ENCODE peak calls at places on chromosomes 3 and 15, in four cellular contexts. C, G, P and Z are unnamed samples.
A peak's percentile ranks its signal among the peaks of the same experiment; 100 is the strongest.

GRCh38 chr3:194736277-194736895 is 50.7 kb downstream of the FAM43A start:
- DNase-seq in C (no peak), G (no peak), P (no peak), Z (no peak)

GRCh38 chr3:99236576-99236975 is 335.1 kb upstream of the DCBLD2 start:
- DNase-seq in C (no peak), G (no peak), P (no peak), Z (no peak)

GRCh38 chr15:42059661-42060476 is 34.5 kb downstream of the PLA2G4D start:
- DNase-seq in C (peak; percentile 83), G (peak; percentile 68), P (peak; percentile 28), Z (peak; percentile 56)

GRCh38 chr3:55955891-55956477 is 468.9 kb upstream of the WNT5A start:
- DNase-seq in C (no peak), G (no peak), P (no peak), Z (no peak)

GRCh38 chr3:17982211-17982880 is 239.9 kb upstream of the TBC1D5 start:
- DNase-seq in C (no peak), G (no peak), P (no peak), Z (no peak)

GRCh38 chr15:69926011-69926410 is 171.7 kb downstream of the TLE3 start:
- DNase-seq in C (no peak), G (no peak), P (no peak), Z (no peak)

GRCh38 chr3:163878396-163878795 is 1199.9 kb downstream of the SI start:
- DNase-seq in C (no peak), G (no peak), P (no peak), Z (no peak)

GRCh38 chr15:59570364-59570763 is 41.2 kb upstream of the GCNT3 start:
- DNase-seq in C (no peak), G (no peak), P (no peak), Z (no peak)

GRCh38 chr3:40312661-40313226 is 3.2 kb downstream of the EIF1B start:
- DNase-seq in C (no peak), G (peak; percentile 58), P (no peak), Z (no peak)

GRCh38 chr3:166955549-166955948 is 424.5 kb downstream of the ZBBX start:
- DNase-seq in C (no peak), G (no peak), P (no peak), Z (no peak)

GRCh38 chr15:71052356-71052755 is 62.9 kb upstream of the THSD4 start:
- DNase-seq in C (no peak), G (no peak), P (no peak), Z (no peak)

GRCh38 chr3:191388823-191389222 is 58.5 kb upstream of the UTS2B start:
- DNase-seq in C (no peak), G (no peak), P (no peak), Z (no peak)
- TF ChIP-seq ELF4 in C (no peak), G (no peak), P (no peak), Z (no peak)

GRCh38 chr3:44020178-44020577 is 221.5 kb upstream of the TOPAZ1 start:
- DNase-seq in C (no peak), G (no peak), P (no peak), Z (no peak)

GRCh38 chr3:44024194-44024593 is 217.5 kb upstream of the TOPAZ1 start:
- DNase-seq in C (no peak), G (no peak), P (no peak), Z (no peak)

GRCh38 chr3:44021646-44022594 is 219.8 kb upstream of the TOPAZ1 start:
- DNase-seq in C (peak; percentile 36), G (no peak), P (no peak), Z (no peak)

GRCh38 chr3:44016818-44017217 is 224.9 kb upstream of the TOPAZ1 start:
- DNase-seq in C (no peak), G (no peak), P (no peak), Z (no peak)

DNA sequence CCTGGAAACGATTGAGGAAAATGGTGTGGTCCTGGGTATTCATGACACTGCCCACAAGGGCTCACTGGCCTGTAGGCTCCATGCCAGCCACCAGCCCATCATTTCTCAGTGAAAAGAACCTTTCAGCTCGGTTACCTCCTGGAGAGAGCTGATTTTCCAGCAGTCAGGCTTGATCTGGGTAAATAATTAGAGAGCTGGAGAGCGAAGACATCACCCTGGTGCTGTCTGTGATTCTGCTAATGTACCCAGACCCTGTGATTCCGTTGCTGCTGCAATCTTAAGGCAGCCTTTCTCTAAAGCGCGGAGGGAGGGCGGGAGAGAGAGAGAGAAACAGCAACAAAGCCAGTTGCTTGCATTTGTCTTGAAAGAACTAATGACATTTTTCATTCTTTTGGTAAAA is 221.9 kb upstream of the TOPAZ1 start:
- DNase-seq in C (no peak), G (no peak), P (no peak), Z (no peak)
- TF ChIP-seq ELF4 in C (no peak), G (no peak), P (no peak), Z (no peak)

DNA sequence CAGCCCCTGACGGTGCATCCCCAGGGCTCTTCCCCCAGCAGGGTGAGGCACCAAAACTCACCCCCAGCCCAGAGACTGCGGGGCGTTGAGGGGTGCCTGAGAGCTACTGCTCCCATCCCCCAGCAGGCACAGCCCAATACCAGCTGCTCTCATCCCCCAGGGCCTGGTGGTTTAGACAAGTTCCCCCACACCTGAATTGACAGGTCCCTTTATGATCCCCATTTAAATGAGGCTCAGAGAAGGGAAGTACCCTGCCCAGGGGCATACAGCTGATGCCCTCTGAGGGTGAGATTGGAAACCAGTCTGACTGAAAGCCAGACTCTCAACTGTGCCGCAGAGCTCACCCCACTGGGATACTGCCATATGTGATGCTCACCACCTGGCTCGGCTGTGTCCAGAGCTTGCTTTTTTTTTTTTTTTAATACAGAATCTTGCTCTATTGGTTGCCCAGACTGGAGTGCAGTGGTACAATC is 20.1 kb downstream of the DUSP7 start:
- DNase-seq in C (no peak), G (no peak), P (no peak), Z (no peak)
- TF ChIP-seq ELF4 in C (no peak), G (no peak), P (no peak), Z (no peak)

GRCh38 chr3:33644598-33644997 is 73.5 kb downstream of the CLASP2 start:
- DNase-seq in C (no peak), G (no peak), P (no peak), Z (no peak)

GRCh38 chr3:33650495-33650894 is 67.6 kb downstream of the CLASP2 start:
- DNase-seq in C (no peak), G (no peak), P (no peak), Z (no peak)

GRCh38 chr3:33648793-33649192 is 69.3 kb downstream of the CLASP2 start:
- DNase-seq in C (no peak), G (peak; percentile 32), P (no peak), Z (no peak)

GRCh38 chr3:33642806-33643205 is 75.2 kb downstream of the CLASP2 start:
- DNase-seq in C (no peak), G (no peak), P (no peak), Z (no peak)

GRCh38 chr3:33645060-33645841 is 72.8 kb downstream of the CLASP2 start:
- DNase-seq in C (no peak), G (no peak), P (no peak), Z (peak; percentile 56)
- TF ChIP-seq ELF4 in C (no peak), G (no peak), P (no peak), Z (no peak)

GRCh38 chr3:133894334-133895207 is 1.1 kb downstream of the RAB6B start:
- DNase-seq in C (peak; percentile 61), G (peak; percentile 50), P (no peak), Z (no peak)
- TF ChIP-seq ELF4 in C (no peak), G (no peak), P (no peak), Z (no peak)

GRCh38 chr3:157119369-157119951 is 40.5 kb downstream of the CCNL1 start:
- DNase-seq in C (no peak), G (peak; percentile 88), P (peak; percentile 35), Z (no peak)
- TF ChIP-seq ELF4 in C (no peak), G (no peak), P (no peak), Z (no peak)

DNA sequence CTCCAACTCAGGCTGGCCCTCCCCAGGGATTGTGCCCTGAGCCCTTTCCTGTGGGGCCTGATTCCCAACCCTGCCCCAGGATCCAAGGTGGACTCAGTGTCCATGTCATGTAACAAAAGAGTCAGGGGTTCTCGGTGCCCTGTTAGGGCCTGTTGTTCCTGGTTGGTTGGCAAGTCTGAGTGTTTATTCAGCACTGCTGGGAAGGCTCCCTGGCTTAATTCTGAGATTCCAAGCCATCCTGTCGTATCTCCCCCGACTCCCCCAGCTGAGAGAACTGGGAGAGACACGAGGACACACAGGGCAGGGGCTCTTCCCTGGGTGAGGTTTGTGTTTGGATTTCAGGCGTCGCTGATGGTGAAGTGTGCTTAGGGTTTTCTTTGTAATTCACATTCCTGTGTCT is 78.3 kb downstream of the EEFSEC start:
- DNase-seq in C (no peak), G (no peak), P (no peak), Z (no peak)
- TF ChIP-seq ELF4 in C (no peak), G (no peak), P (no peak), Z (no peak)